ENCODE peak calls at places on chromosomes 7 and 10, in four cellular contexts. B is OCI-LY7, M is lower lobe of right lung, U is sigmoid colon. F is an unnamed sample.

GRCh38 chr10:112715581-112715980 is 234.5 kb upstream of the TCF7L2 start:
- DNase-seq in B (no peak), M (no peak), U (no peak), F (no peak)

GRCh38 chr7:47193003-47193402 is 388.9 kb downstream of the TNS3 start:
- DNase-seq in B (no peak), M (no peak), U (no peak), F (no peak)

GRCh38 chr7:43481905-43482678 is 100.8 kb upstream of the STK17A start:
- DNase-seq in B (no peak), M (no peak), U (no peak), F (no peak)

GRCh38 chr7:2152646-2153045 is 80.1 kb downstream of the MAD1L1 start:
- DNase-seq in B (no peak), M (no peak), U (no peak), F (no peak)

GRCh38 chr7:9149499-9150082 is 716.2 kb downstream of the NXPH1 start:
- DNase-seq in B (no peak), M (no peak), U (no peak), F (no peak)

GRCh38 chr10:77290528-77291155 is 347.0 kb downstream of the KCNMA1 start:
- DNase-seq in B (no peak), M (no peak), U (peak; percentile 17), F (no peak)

GRCh38 chr10:484925-485661 is 204.4 kb downstream of the DIP2C start:
- DNase-seq in B (no peak), M (no peak), U (no peak), F (no peak)

GRCh38 chr7:102974366-102975236 is 61.8 kb downstream of the LRRC17 start:
- DNase-seq in B (no peak), M (no peak), U (no peak), F (no peak)

GRCh38 chr10:68153473-68154210 is 44.4 kb downstream of the MYPN start:
- DNase-seq in B (no peak), M (no peak), U (no peak), F (no peak)

GRCh38 chr7:7554021-7554432 is 12.7 kb upstream of the MIOS start:
- DNase-seq in B (no peak), M (no peak), U (no peak), F (no peak)

GRCh38 chr10:116124777-116125176 is 148.2 kb downstream of the GFRA1 start:
- DNase-seq in B (no peak), M (no peak), U (no peak), F (no peak)

GRCh38 chr10:510415-510881 is 179.0 kb downstream of the DIP2C start:
- DNase-seq in B (peak; percentile 84), M (no peak), U (peak; percentile 90), F (no peak)

GRCh38 chr7:103866919-103867318 is 122.5 kb downstream of the RELN start:
- DNase-seq in B (no peak), M (no peak), U (no peak), F (no peak)

GRCh38 chr7:23106801-23107713 is 1.5 kb downstream of the KLHL7 start:
- DNase-seq in B (no peak), M (no peak), U (no peak), F (no peak)

GRCh38 chr7:113085781-113086390 is 741 bp downstream of the GPR85 start:
- DNase-seq in B (no peak), M (no peak), U (no peak), F (no peak)

GRCh38 chr10:8006274-8006999 is 48.1 kb upstream of the GATA3 start:
- DNase-seq in B (peak; percentile 33), M (no peak), U (no peak), F (no peak)

GRCh38 chr10:105953056-105953455 is 1211.5 kb downstream of the SORCS1 start:
- DNase-seq in B (no peak), M (no peak), U (no peak), F (no peak)

GRCh38 chr10:102112210-102112817 is 7.9 kb downstream of the LDB1 start:
- DNase-seq in B (no peak), M (no peak), U (no peak), F (no peak)

GRCh38 chr7:82964150-82964882 is 198.4 kb downstream of the PCLO start:
- DNase-seq in B (peak; percentile 26), M (no peak), U (no peak), F (no peak)

GRCh38 chr7:73429218-73429617 is 4.4 kb upstream of the FZD9 start:
- DNase-seq in B (no peak), M (no peak), U (no peak), F (no peak)

GRCh38 chr7:158996214-158997109 is 140.1 kb downstream of the DYNC2I1 start:
- DNase-seq in B (no peak), M (no peak), U (no peak), F (no peak)

GRCh38 chr7:102310414-102310815 is 23.7 kb downstream of the SH2B2 start:
- DNase-seq in B (no peak), M (no peak), U (no peak), F (no peak)

GRCh38 chr7:101582971-101583370 is 46.1 kb downstream of the MYL10 start:
- DNase-seq in B (no peak), M (no peak), U (no peak), F (no peak)

GRCh38 chr7:3575753-3576531 is 274.9 kb downstream of the SDK1 start:
- DNase-seq in B (no peak), M (no peak), U (no peak), F (no peak)

GRCh38 chr10:119973261-119973660 is 80.7 kb downstream of the SEC23IP start:
- DNase-seq in B (peak; percentile 8), M (no peak), U (no peak), F (no peak)

GRCh38 chr7:52500796-52501195 is 534.6 kb upstream of the POM121L12 start:
- DNase-seq in B (no peak), M (no peak), U (no peak), F (no peak)

GRCh38 chr10:116753759-116754158 is 11.4 kb upstream of the HSPA12A start:
- DNase-seq in B (no peak), M (no peak), U (peak; percentile 61), F (no peak)

GRCh38 chr10:103692421-103693069 is 162.8 kb downstream of the SH3PXD2A start:
- DNase-seq in B (peak; percentile 75), M (no peak), U (no peak), F (no peak)

GRCh38 chr7:16428672-16429071 is 7.3 kb upstream of the CRPPA start:
- DNase-seq in B (no peak), M (no peak), U (no peak), F (no peak)

GRCh38 chr7:26307226-26307625 is 15.6 kb downstream of the SNX10 start:
- DNase-seq in B (no peak), M (peak; percentile 61), U (no peak), F (peak; percentile 13)

GRCh38 chr10:99659868-99660366 is 608 bp downstream of the ENTPD7 start:
- DNase-seq in B (peak; percentile 1), M (no peak), U (no peak), F (no peak)

GRCh38 chr7:146116452-146117219 is at the start of gene CNTNAP2:
- DNase-seq in B (no peak), M (no peak), U (no peak), F (no peak)

GRCh38 chr10:106705576-106706526 is 458.7 kb downstream of the SORCS1 start:
- DNase-seq in B (peak; percentile 56), M (no peak), U (peak; percentile 81), F (peak; percentile 56)

GRCh38 chr10:15725603-15726002 is 5.9 kb upstream of the ITGA8 start:
- DNase-seq in B (peak; percentile 22), M (no peak), U (no peak), F (no peak)

GRCh38 chr10:115209133-115209532 is 116.0 kb downstream of the ATRNL1 start:
- DNase-seq in B (no peak), M (no peak), U (no peak), F (no peak)

DNA sequence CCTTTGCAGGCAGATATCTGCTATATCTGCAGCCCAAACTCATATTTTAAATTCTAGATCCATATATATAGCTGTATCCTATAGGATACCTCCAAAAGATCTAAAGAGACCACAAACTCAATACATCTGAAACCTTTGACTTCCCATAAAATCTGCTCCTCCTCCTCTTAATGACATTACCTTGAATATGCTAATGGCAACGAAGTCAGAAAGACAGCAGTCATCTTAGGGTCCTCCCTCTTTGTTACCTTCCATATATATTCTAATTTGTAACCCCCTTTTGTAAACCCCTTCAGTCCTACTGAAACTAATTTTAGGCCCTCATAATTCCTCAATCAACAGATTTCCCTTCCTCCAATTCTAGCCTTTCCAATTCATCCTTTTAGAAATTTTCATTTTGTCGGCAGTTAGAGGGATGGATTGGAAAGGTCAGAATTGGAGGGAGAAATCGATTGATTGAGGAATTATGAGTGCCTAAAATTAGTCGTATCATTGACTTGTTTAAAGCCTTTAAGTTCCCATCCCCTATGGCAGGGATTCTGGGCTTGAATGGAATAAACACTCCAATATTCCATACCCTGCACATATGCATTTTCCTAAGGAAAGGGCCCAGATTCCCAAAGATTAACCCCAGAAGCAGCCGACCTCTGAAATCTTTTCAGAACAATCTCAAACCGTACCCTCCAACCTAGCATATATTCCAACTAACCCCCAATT is 2.4 kb downstream of the SYPL1 start:
- DNase-seq in B (no peak), M (no peak), U (no peak), F (no peak)
- H3K4me1 ChIP-seq in B (peaks cover 55% of the 10 kb centered on the region), M (peaks cover 39% of the 10 kb centered on the region), U (peaks cover 71% of the 10 kb centered on the region), F (peaks cover 67% of the 10 kb centered on the region)

DNA sequence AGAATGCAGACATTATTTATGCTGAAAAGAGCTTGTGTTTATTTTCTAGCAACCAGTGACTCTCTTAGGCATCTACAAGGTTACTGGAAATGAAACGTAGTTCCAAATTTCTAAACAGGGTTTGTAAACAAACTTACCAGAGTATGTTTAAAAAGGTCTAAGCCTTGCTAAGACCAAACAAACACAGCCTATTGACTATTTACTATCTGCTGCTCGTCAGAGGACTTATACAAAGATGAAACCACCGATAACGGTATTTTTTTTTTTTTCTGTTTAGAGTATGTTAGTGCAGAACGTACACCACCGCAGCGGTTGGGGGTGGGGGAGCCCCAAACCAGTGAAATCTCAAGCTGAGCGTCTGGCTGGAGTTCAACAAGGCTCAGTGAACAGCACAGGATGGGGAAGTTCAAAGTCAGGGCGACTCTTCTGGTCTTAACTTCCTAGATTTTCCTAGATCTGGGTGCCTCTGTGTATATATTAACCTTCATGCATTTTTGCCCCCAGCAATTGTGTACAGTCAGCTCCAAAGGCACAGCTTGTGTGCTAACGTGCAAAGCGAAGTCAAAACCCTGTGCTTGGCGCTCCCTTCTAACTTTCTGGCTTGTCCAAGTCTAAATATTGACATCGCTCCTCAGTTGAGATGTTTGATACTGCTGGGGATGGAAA is 1.2 kb downstream of the RHOBTB1 start:
- DNase-seq in B (no peak), M (peak; percentile 65), U (peak; percentile 79), F (peak; percentile 44)
- H3K27ac ChIP-seq in B (no peak overlapping the region), M (peak overlapping the region; percentile 96), U (peak overlapping the region; percentile 98), F (peak overlapping the region; percentile 100)

GRCh38 chr10:110919971-110920881 is 822 bp downstream of the SHOC2 start:
- DNase-seq in B (peak; percentile 97), M (peak; percentile 62), U (peak; percentile 73), F (peak; percentile 42)
- H3K4me1 ChIP-seq in B (peaks cover 59% of the 10 kb centered on the region), M (peaks cover 47% of the 10 kb centered on the region), U (peaks cover 53% of the 10 kb centered on the region), F (peaks cover 59% of the 10 kb centered on the region)

DNA sequence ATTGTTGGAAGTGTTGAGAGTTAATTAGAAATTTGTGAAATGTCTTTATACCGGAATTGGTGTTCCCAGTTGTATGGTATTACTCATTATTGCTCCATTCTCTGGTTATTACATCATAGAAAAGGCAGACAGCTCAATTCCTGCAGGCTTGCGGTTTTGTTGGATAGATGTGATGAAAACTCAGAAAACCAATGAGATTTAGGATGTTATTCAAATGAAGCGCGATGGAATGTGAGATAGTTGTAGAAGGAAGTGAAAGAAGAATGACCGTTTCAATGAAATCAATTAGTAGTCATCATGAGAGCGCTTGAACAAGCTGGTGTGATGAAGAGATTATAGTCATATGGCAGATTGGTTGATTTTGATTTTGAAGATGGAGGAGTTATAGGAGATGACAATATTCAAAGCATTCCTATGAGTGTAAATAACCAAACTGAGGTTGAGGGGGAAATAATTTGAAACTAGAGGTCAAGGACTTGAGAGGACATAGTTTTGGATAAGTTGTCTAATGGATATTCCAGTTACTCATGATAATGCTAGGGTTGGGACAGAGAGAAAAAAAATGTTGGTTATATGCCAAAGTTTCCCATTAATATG is 991.5 kb downstream of the NRG3 start:
- DNase-seq in B (no peak), M (no peak), U (no peak), F (no peak)
- H3K27ac ChIP-seq in B (no peak overlapping the region), M (no peak overlapping the region), U (no peak overlapping the region), F (no peak overlapping the region)

F was measured in heart right ventricle.